ENCODE peak calls at places on chromosome 20, in four cellular contexts. Z is activated CD4-positive, alpha-beta T cell treated with anti-CD3 and anti-CD28 coated beads, Interleukin-2, amount 10 ng/mL, durations not matched to agents 24 days and 14 days; P is caudate nucleus; T is stimulated activated CD4-positive, alpha-beta T cell treated with anti-CD3 and anti-CD28 coated beads, Interleukin-1b, Interleukin-23, amount 100 ng/mL, for 1 hour. A is an unnamed sample.

GRCh38 chr20:21074605-21075336 is 31.4 kb downstream of the LINC00237 start:
- DNase-seq in P (no peak), T (no peak), Z (no peak), A (no peak)

GRCh38 chr20:40438161-40438835 is 250.7 kb downstream of the MAFB start:
- DNase-seq in P (no peak), T (no peak), Z (no peak), A (no peak)

GRCh38 chr20:17761612-17762011 is 61.8 kb downstream of the BANF2 start:
- DNase-seq in Z (no peak), P (no peak), T (no peak), A (no peak)

GRCh38 chr20:21518292-21518991 is 4.6 kb upstream of the NKX2-2 start:
- DNase-seq in Z (no peak), P (no peak), T (no peak), A (no peak)

GRCh38 chr20:54914995-54915394 is 439.6 kb downstream of the DOK5 start:
- DNase-seq in T (no peak), P (no peak), Z (no peak), A (no peak)

GRCh38 chr20:63316502-63316921 is 23.5 kb downstream of the COL20A1 start:
- DNase-seq in P (no peak), Z (no peak), T (no peak), A (no peak)

GRCh38 chr20:47578543-47578942 is 76.9 kb downstream of the NCOA3 start:
- DNase-seq in T (no peak), P (no peak), Z (no peak), A (no peak)

GRCh38 chr20:48697845-48698491 is 129.8 kb downstream of the PREX1 start:
- DNase-seq in P (no peak), T (no peak), Z (no peak), A (no peak)

GRCh38 chr20:60553095-60553494 is 594.9 kb downstream of the CDH26 start:
- DNase-seq in Z (no peak), T (no peak), P (no peak), A (no peak)

GRCh38 chr20:3106658-3107463 is 22.3 kb upstream of the AVP start:
- DNase-seq in P (no peak), Z (no peak), T (no peak), A (no peak)

GRCh38 chr20:50750145-50750671 is 18.8 kb downstream of the PARD6B start:
- DNase-seq in T (no peak), P (no peak), Z (no peak), A (no peak)

GRCh38 chr20:51660741-51661608 is 107.2 kb downstream of the ATP9A start:
- DNase-seq in T (no peak), Z (peak), P (no peak), A (no peak)

GRCh38 chr20:1798982-1799381 is 96.2 kb upstream of the SIRPA start:
- DNase-seq in Z (no peak), P (no peak), T (no peak), A (no peak)

GRCh38 chr20:57265649-57266250 is 691 bp downstream of the BMP7 start:
- DNase-seq in P (no peak), T (no peak), Z (no peak), A (no peak)

GRCh38 chr20:50330504-50331313 is 140.1 kb downstream of the CEBPB start:
- DNase-seq in Z (no peak), P (no peak), T (no peak), A (no peak)

GRCh38 chr20:44092551-44093248 is 94.3 kb downstream of the JPH2 start:
- DNase-seq in T (no peak), Z (peak), P (no peak), A (no peak)

GRCh38 chr20:6053776-6054688 is at the start of gene LRRN4:
- DNase-seq in P (no peak), T (no peak), Z (no peak), A (no peak)

GRCh38 chr20:10733122-10733521 is 59.3 kb upstream of the JAG1 start:
- DNase-seq in T (no peak), P (no peak), Z (no peak), A (no peak)

GRCh38 chr20:48826883-48827771 is 672 bp downstream of the PREX1 start:
- DNase-seq in P (no peak), Z (peak), T (no peak), A (peak)

GRCh38 chr20:46979603-46980241 is 85.1 kb downstream of the EYA2 start:
- DNase-seq in Z (peak), T (no peak), P (no peak), A (no peak)

GRCh38 chr20:40807094-40807623 is 118.1 kb upstream of the MAFB start:
- DNase-seq in Z (no peak), P (no peak), T (no peak), A (no peak)

GRCh38 chr20:33027769-33028751 is 3.4 kb upstream of the BPIFB6 start:
- DNase-seq in T (no peak), Z (no peak), P (no peak), A (no peak)

GRCh38 chr20:63531686-63532448 is 5.3 kb downstream of the PTK6 start:
- DNase-seq in Z (no peak), T (no peak), P (no peak), A (no peak)

GRCh38 chr20:33232486-33233072 is 3.2 kb upstream of the BPIFA1 start:
- DNase-seq in T (no peak), Z (peak), P (no peak), A (no peak)

GRCh38 chr20:2688041-2688591 is 4.5 kb upstream of the EBF4 start:
- DNase-seq in Z (peak), T (peak), P (peak), A (peak)

GRCh38 chr20:43799150-43799711 is 72.4 kb upstream of the GTSF1L start:
- DNase-seq in P (no peak), T (no peak), Z (peak), A (no peak)

GRCh38 chr20:1060985-1061384 is 57.4 kb upstream of the PSMF1 start:
- DNase-seq in Z (no peak), P (no peak), T (no peak), A (no peak)

GRCh38 chr20:25858495-25859425 is 162.1 kb upstream of the ZNF337 start:
- DNase-seq in Z (peak), P (no peak), T (no peak), A (no peak)

GRCh38 chr20:51747182-51747911 is 20.8 kb downstream of the ATP9A start:
- DNase-seq in T (no peak), P (no peak), Z (no peak), A (no peak)

GRCh38 chr20:38222231-38222922 is 38.2 kb downstream of the KIAA1755 start:
- DNase-seq in Z (peak), P (peak), T (peak), A (peak)

GRCh38 chr20:13017883-13018535 is 9.2 kb downstream of the SPTLC3 start:
- DNase-seq in P (no peak), T (no peak), Z (no peak), A (no peak)

GRCh38 chr20:9214676-9215075 is 145.8 kb downstream of the PLCB4 start:
- DNase-seq in P (no peak), Z (no peak), T (no peak), A (no peak)

GRCh38 chr20:62702886-62703852 is 5.5 kb upstream of the NTSR1 start:
- DNase-seq in P (no peak), Z (no peak), T (no peak), A (no peak)

GRCh38 chr20:56566621-56567020 is 33.6 kb downstream of the FAM209B start:
- DNase-seq in P (no peak), T (no peak), Z (no peak), A (no peak)

GRCh38 chr20:57680934-57681914 is 28.6 kb downstream of the PMEPA1 start:
- DNase-seq in T (no peak), Z (no peak), P (no peak), A (no peak)

GRCh38 chr20:10649080-10649816 is 24.6 kb downstream of the JAG1 start:
- DNase-seq in P (no peak), T (no peak), Z (no peak), A (no peak)

GRCh38 chr20:36344517-36345132 is 38.5 kb downstream of the DLGAP4 start:
- DNase-seq in Z (peak), T (no peak), P (no peak), A (no peak)

GRCh38 chr20:62117658-62118057 is 4.6 kb upstream of the LSM14B start:
- DNase-seq in P (no peak), Z (peak), T (no peak), A (no peak)

GRCh38 chr20:53782612-53783246 is 189.1 kb upstream of the ZNF217 start:
- DNase-seq in P (no peak), Z (no peak), T (no peak), A (no peak)

GRCh38 chr20:62010551-62011402 is 54.9 kb downstream of the TAF4 start:
- DNase-seq in Z (peak), P (peak), T (peak), A (no peak)